ENCODE peak calls at places on chromosome 16, in seven cellular contexts. W is tibial artery; Q is right atrium auricular region; I is stomach; X is pancreas; T is CD8-positive, alpha-beta memory T cell; Z is aorta. M is an unnamed sample.

GRCh38 chr16:67463691-67464090 is 17.3 kb downstream of the ATP6V0D1 start:
- DNase-seq in W (no peak), Q (no peak), I (no peak), X (no peak), T (no peak), Z (no peak), M (no peak)

GRCh38 chr16:9966569-9967157 is 215.6 kb downstream of the GRIN2A start:
- DNase-seq in W (no peak), Q (no peak), I (no peak), X (no peak), T (no peak), Z (no peak), M (no peak)

GRCh38 chr16:89922884-89923639 is at the start of gene TUBB3:
- DNase-seq in W (no peak), Q (no peak), I (peak; percentile 69), X (no peak), T (no peak), Z (peak; percentile 85), M (peak; percentile 90)

GRCh38 chr16:11557811-11558210 is 28.9 kb downstream of the LITAF start:
- DNase-seq in W (no peak), Q (peak; percentile 69), I (no peak), X (no peak), T (no peak), Z (no peak), M (peak; percentile 56)

GRCh38 chr16:67109407-67110135 is at the start of gene PHAF1:
- DNase-seq in W (peak; percentile 86), Q (peak; percentile 91), I (peak; percentile 96), X (peak; percentile 93), T (peak; percentile 96), Z (peak; percentile 95), M (peak; percentile 98)

GRCh38 chr16:4404967-4405696 is 11.3 kb downstream of the CORO7 start:
- DNase-seq in W (no peak), Q (no peak), I (no peak), X (no peak), T (no peak), Z (no peak), M (no peak)

GRCh38 chr16:79261461-79261860 is 339.1 kb downstream of the MAF start:
- DNase-seq in W (no peak), Q (no peak), I (peak; percentile 53), X (no peak), T (no peak), Z (peak; percentile 68), M (peak; percentile 80)

GRCh38 chr16:81403601-81404391 is 40.8 kb upstream of the CMIP start:
- DNase-seq in W (peak; percentile 78), Q (peak; percentile 88), I (peak; percentile 93), X (peak; percentile 67), T (peak; percentile 76), Z (peak; percentile 89), M (peak; percentile 86)

GRCh38 chr16:71479420-71479819 is 9.7 kb downstream of the ZNF19 start:
- DNase-seq in W (no peak), Q (no peak), I (no peak), X (no peak), T (no peak), Z (no peak), M (no peak)

GRCh38 chr16:1215574-1216295 is 9.3 kb downstream of the TPSG1 start:
- DNase-seq in W (no peak), Q (no peak), I (no peak), X (no peak), T (no peak), Z (no peak), M (no peak)

GRCh38 chr16:1217526-1217925 is 7.5 kb downstream of the TPSG1 start:
- DNase-seq in W (no peak), Q (no peak), I (no peak), X (no peak), T (no peak), Z (no peak), M (no peak)

GRCh38 chr16:1216296-1216619 is 8.8 kb downstream of the TPSG1 start:
- DNase-seq in W (no peak), Q (no peak), I (no peak), X (no peak), T (no peak), Z (no peak), M (no peak)

GRCh38 chr16:1218061-1218929 is 6.8 kb downstream of the TPSG1 start:
- DNase-seq in W (no peak), Q (no peak), I (no peak), X (no peak), T (no peak), Z (no peak), M (no peak)

DNA sequence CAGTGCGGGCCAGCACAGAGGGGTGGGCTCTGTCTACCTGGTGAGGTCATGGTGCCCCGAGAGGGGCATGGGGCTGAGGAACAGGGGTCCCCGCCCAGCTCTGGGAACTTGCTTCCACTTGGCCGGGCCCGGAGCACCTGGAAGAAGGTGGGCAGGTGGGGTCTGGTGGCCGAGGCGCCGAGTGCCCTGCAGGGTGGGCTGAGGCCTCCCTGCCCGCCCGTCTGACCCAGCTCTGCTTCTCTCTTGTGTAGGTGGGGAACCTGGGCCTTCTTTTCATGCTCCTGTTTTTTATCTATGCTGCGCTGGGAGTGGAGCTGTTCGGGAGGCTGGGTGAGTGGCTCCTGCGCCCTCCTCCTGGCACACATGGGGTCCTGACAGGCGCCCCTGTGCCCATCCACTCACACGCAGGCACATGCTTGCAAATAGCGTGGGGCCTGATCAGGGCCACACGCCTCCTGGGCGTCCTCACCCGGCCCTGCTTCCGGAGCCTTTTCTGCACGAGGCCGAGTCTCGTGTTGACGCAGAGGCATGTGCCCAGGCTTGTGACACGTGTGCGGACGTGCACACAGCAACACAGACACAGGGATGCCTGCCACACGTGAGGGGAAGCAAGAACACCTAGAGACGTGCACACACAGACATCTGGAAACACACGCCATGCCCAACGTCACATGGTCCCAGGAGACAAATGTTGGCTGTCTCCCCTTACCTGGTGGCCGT is 8.2 kb downstream of the TPSG1 start:
- DNase-seq in W (no peak), Q (no peak), I (no peak), X (no peak), T (no peak), Z (no peak), M (no peak)
- H3K4me1 ChIP-seq in W (no peaks in the 10 kb centered on the region), Q (no peaks in the 10 kb centered on the region), I (no peaks in the 10 kb centered on the region), X (no peaks in the 10 kb centered on the region), T (no peaks in the 10 kb centered on the region), Z (no peaks in the 10 kb centered on the region), M (no peaks in the 10 kb centered on the region)

GRCh38 chr16:24996301-24996700 is 18.9 kb downstream of the ARHGAP17 start:
- DNase-seq in W (no peak), Q (no peak), I (no peak), X (no peak), T (no peak), Z (no peak), M (no peak)
- H3K4me1 ChIP-seq in W (peaks cover 81% of the 10 kb centered on the region), Q (no peaks in the 10 kb centered on the region), I (peaks cover 32% of the 10 kb centered on the region), X (peaks cover 26% of the 10 kb centered on the region), T (peaks cover 11% of the 10 kb centered on the region), Z (no peaks in the 10 kb centered on the region), M (peaks cover 76% of the 10 kb centered on the region)

GRCh38 chr16:85379041-85380001 is 233.8 kb upstream of the GSE1 start:
- DNase-seq in W (no peak), Q (no peak), I (no peak), X (no peak), T (no peak), Z (no peak), M (no peak)
- H3K4me1 ChIP-seq in W (peaks cover 64% of the 10 kb centered on the region), Q (no peaks in the 10 kb centered on the region), I (peaks cover 41% of the 10 kb centered on the region), X (peaks cover 12% of the 10 kb centered on the region), T (no peaks in the 10 kb centered on the region), Z (no peaks in the 10 kb centered on the region), M (peaks cover 52% of the 10 kb centered on the region)

DNA sequence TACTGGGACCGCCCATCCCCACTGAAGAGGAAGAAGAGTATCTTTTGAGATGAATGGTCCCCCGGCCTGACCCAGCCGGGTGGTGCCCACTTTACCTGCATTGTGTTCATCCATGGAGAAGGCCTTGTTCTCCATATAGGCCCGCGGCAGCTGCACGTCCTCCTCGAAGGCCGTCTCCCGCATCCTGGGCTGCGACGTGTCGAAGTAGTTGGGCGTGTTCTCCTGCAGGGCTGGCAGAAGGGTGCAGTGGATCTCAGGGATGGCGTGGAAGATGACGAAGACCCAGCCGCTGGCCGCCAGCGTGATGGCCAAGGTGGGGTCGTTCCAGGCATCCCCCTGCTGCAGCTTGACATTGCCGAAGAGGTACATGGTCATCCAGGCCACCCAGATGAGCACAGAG is 12.9 kb downstream of the GPRC5B start:
- DNase-seq in W (no peak), Q (no peak), I (no peak), X (no peak), T (no peak), Z (no peak), M (no peak)
- H3K4me1 ChIP-seq in W (no peaks in the 10 kb centered on the region), Q (no peaks in the 10 kb centered on the region), I (peaks cover 7% of the 10 kb centered on the region), X (no peaks in the 10 kb centered on the region), T (no peaks in the 10 kb centered on the region), Z (no peaks in the 10 kb centered on the region), M (peaks cover 62% of the 10 kb centered on the region)

GRCh38 chr16:48369765-48370164 is 15.4 kb downstream of the SIAH1 start:
- DNase-seq in W (no peak), Q (no peak), I (no peak), X (no peak), T (no peak), Z (no peak), M (no peak)
- H3K4me1 ChIP-seq in W (peaks cover 44% of the 10 kb centered on the region), Q (no peaks in the 10 kb centered on the region), I (peaks cover 31% of the 10 kb centered on the region), X (peaks cover 3% of the 10 kb centered on the region), T (peaks cover 22% of the 10 kb centered on the region), Z (peaks cover 6% of the 10 kb centered on the region), M (peaks cover 57% of the 10 kb centered on the region)

DNA sequence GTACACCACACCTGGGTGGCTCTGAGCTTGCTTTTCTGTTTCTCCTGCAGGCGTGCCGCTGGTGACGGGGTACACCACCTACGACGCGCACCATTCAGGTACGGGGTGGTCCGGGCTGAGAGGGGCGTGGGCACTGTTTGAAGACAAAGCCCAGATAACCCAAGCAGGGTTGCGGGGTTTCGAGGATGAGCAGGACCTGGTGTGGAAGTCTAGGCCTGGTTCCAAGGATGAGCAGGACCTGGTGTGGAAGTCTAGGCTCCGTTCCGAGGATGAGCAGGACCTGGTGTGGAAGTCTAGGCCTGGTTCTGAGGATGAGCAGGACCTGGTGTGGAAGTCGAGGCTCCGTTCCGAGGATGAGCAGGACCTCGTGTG is 15.4 kb downstream of the IRF8 start:
- DNase-seq in W (no peak), Q (no peak), I (no peak), X (no peak), T (no peak), Z (no peak), M (no peak)
- H3K4me1 ChIP-seq in W (no peaks in the 10 kb centered on the region), Q (no peaks in the 10 kb centered on the region), I (peaks cover 4% of the 10 kb centered on the region), X (peaks cover 11% of the 10 kb centered on the region), T (no peaks in the 10 kb centered on the region), Z (no peaks in the 10 kb centered on the region), M (peaks cover 5% of the 10 kb centered on the region)

GRCh38 chr16:25010542-25010941 is 4.6 kb downstream of the ARHGAP17 start:
- DNase-seq in W (no peak), Q (no peak), I (no peak), X (no peak), T (no peak), Z (no peak), M (no peak)
- H3K4me1 ChIP-seq in W (peaks cover 72% of the 10 kb centered on the region), Q (no peaks in the 10 kb centered on the region), I (peaks cover 53% of the 10 kb centered on the region), X (peaks cover 19% of the 10 kb centered on the region), T (peaks cover 55% of the 10 kb centered on the region), Z (no peaks in the 10 kb centered on the region), M (peaks cover 61% of the 10 kb centered on the region)